ENCODE peak calls at places on chromosomes 6 and 20, in five cellular contexts. One of them, this sample, is unnamed.

GRCh38 chr20:17010181-17010580 is 216.7 kb upstream of the PCSK2 start:
- DNase-seq in fibroblast of lung: no peak
- DNase-seq in AG04450: no peak
- DNase-seq in tibial nerve: no peak
- DNase-seq in cardiac fibroblast: no peak
- DNase-seq in this sample: no peak

GRCh38 chr20:39851459-39851858 is 837.6 kb downstream of the MAFB start:
- DNase-seq in fibroblast of lung: peak
- DNase-seq in AG04450: peak
- DNase-seq in tibial nerve: no peak
- DNase-seq in cardiac fibroblast: no peak
- DNase-seq in this sample: no peak

GRCh38 chr6:44533221-44533820 is 145.8 kb downstream of the CDC5L start:
- DNase-seq in fibroblast of lung: no peak
- DNase-seq in AG04450: no peak
- DNase-seq in tibial nerve: no peak
- DNase-seq in cardiac fibroblast: no peak
- DNase-seq in this sample: no peak

GRCh38 chr6:137874204-137875001 is 7.3 kb downstream of the TNFAIP3 start:
- DNase-seq in fibroblast of lung: no peak
- DNase-seq in AG04450: no peak
- DNase-seq in tibial nerve: no peak
- DNase-seq in cardiac fibroblast: no peak
- DNase-seq in this sample: no peak

GRCh38 chr6:101195581-101195980 is 197.9 kb upstream of the GRIK2 start:
- DNase-seq in fibroblast of lung: peak
- DNase-seq in AG04450: no peak
- DNase-seq in tibial nerve: no peak
- DNase-seq in cardiac fibroblast: peak
- DNase-seq in this sample: no peak

GRCh38 chr6:144007779-144008500 is at the start of gene PLAGL1:
- DNase-seq in fibroblast of lung: peak
- DNase-seq in AG04450: peak
- DNase-seq in tibial nerve: peak
- DNase-seq in cardiac fibroblast: peak
- DNase-seq in this sample: peak

GRCh38 chr6:124870611-124871201 is 91.5 kb upstream of the RNF217 start:
- DNase-seq in fibroblast of lung: peak
- DNase-seq in AG04450: peak
- DNase-seq in tibial nerve: no peak
- DNase-seq in cardiac fibroblast: peak
- DNase-seq in this sample: no peak

GRCh38 chr6:11434565-11435326 is 102.8 kb upstream of the TMEM170B start:
- DNase-seq in fibroblast of lung: peak
- DNase-seq in AG04450: peak
- DNase-seq in tibial nerve: no peak
- DNase-seq in cardiac fibroblast: peak
- DNase-seq in this sample: no peak

GRCh38 chr6:138234363-138234762 is 16.1 kb upstream of the PBOV1 start:
- DNase-seq in fibroblast of lung: peak
- DNase-seq in AG04450: no peak
- DNase-seq in tibial nerve: no peak
- DNase-seq in cardiac fibroblast: no peak
- DNase-seq in this sample: no peak

GRCh38 chr6:111992851-111993250 is 61.1 kb upstream of the CCN6 start:
- DNase-seq in fibroblast of lung: no peak
- DNase-seq in AG04450: no peak
- DNase-seq in tibial nerve: no peak
- DNase-seq in cardiac fibroblast: no peak
- DNase-seq in this sample: no peak

GRCh38 chr6:90068264-90068663 is 174.0 kb downstream of the GJA10 start:
- DNase-seq in fibroblast of lung: peak
- DNase-seq in AG04450: no peak
- DNase-seq in tibial nerve: no peak
- DNase-seq in cardiac fibroblast: peak
- DNase-seq in this sample: no peak

GRCh38 chr6:96246563-96246962 is 230.8 kb downstream of the FUT9 start:
- DNase-seq in fibroblast of lung: peak
- DNase-seq in AG04450: no peak
- DNase-seq in tibial nerve: no peak
- DNase-seq in cardiac fibroblast: no peak
- DNase-seq in this sample: no peak

GRCh38 chr20:7264137-7264536 is 496.7 kb downstream of the BMP2 start:
- DNase-seq in fibroblast of lung: no peak
- DNase-seq in AG04450: no peak
- DNase-seq in tibial nerve: no peak
- DNase-seq in cardiac fibroblast: no peak
- DNase-seq in this sample: no peak

GRCh38 chr20:53331151-53331973 is 262.3 kb downstream of the ZNF217 start:
- DNase-seq in fibroblast of lung: peak
- DNase-seq in AG04450: no peak
- DNase-seq in tibial nerve: no peak
- DNase-seq in cardiac fibroblast: peak
- DNase-seq in this sample: no peak

GRCh38 chr6:6844451-6844974 is 256.0 kb downstream of the LY86 start:
- DNase-seq in fibroblast of lung: no peak
- DNase-seq in AG04450: no peak
- DNase-seq in tibial nerve: no peak
- DNase-seq in cardiac fibroblast: no peak
- DNase-seq in this sample: no peak

GRCh38 chr6:26457796-26458688 is at the start of gene BTN2A1:
- DNase-seq in fibroblast of lung: peak
- DNase-seq in AG04450: peak
- DNase-seq in tibial nerve: peak
- DNase-seq in cardiac fibroblast: peak
- DNase-seq in this sample: peak
- TF ChIP-seq CTCF in fibroblast of lung: no peak
- TF ChIP-seq CTCF in AG04450: no peak
- TF ChIP-seq CTCF in tibial nerve: no peak
- TF ChIP-seq CTCF in cardiac fibroblast: no peak
- TF ChIP-seq CTCF in this sample: no peak

DNA sequence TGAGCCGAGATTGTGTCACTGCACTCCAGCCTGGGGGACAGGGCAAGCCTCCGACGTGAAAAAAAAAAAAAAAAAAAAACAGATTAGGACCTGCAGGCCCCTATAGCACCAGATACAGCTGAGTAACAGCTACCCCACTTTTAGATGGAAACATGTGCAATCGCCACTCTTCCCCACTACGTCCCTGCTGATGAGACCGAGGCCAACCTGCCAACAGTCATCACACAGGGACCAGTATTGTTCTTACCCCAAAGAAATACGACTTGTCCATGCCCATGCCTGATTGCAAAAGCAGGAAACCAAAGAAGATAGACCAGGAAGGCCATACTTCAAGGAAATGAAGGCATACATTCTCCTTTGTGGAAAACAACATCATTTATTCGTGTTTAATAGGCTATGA is 45.8 kb downstream of the ZMYND8 start:
- DNase-seq in fibroblast of lung: no peak
- DNase-seq in AG04450: no peak
- DNase-seq in tibial nerve: no peak
- DNase-seq in cardiac fibroblast: no peak
- DNase-seq in this sample: no peak
- TF ChIP-seq CTCF in fibroblast of lung: no peak
- TF ChIP-seq CTCF in AG04450: no peak
- TF ChIP-seq CTCF in tibial nerve: no peak
- TF ChIP-seq CTCF in cardiac fibroblast: no peak
- TF ChIP-seq CTCF in this sample: no peak

DNA sequence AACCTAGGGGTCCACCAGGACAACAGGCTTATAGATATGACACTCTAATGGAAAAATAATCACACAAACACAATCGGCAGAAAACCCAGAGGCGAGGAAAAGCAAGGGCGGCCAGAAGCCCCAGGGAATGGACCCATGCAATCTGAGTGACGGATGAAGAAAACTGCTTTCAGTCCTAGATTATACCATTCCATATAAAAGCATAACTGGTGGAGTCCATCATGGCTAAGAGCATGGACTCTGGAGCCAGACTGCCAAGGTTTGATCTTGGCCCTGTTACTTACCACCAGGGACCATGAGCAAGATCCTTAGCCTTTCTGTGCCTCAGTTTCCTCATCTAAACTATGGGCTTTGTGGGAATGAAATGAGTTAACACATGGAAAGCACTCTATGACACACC is 3.7 kb downstream of the SLC22A16 start:
- DNase-seq in fibroblast of lung: no peak
- DNase-seq in AG04450: no peak
- DNase-seq in tibial nerve: no peak
- DNase-seq in cardiac fibroblast: no peak
- DNase-seq in this sample: no peak
- TF ChIP-seq CTCF in fibroblast of lung: no peak
- TF ChIP-seq CTCF in AG04450: no peak
- TF ChIP-seq CTCF in tibial nerve: no peak
- TF ChIP-seq CTCF in cardiac fibroblast: no peak
- TF ChIP-seq CTCF in this sample: no peak

DNA sequence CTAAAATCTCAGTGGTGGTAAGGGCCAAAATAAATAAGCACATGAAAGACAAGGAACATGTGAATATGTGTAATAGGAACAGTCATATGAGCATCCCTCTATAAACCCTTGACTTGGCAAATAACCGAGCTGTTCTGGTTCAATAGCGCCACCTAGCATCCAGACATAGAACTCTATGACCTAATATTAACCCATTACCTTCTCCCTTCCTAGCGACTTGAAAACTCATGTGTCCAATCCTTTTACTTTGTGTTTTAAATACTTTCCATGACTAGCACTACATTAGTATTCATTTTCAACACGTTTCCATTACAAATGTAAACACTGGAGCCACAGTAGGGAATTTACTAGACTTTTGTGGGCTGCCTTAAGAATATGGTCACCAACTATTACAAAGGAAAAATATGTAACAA is 279.7 kb downstream of the UST start:
- DNase-seq in fibroblast of lung: peak
- DNase-seq in AG04450: peak
- DNase-seq in tibial nerve: no peak
- DNase-seq in cardiac fibroblast: peak
- DNase-seq in this sample: peak
- TF ChIP-seq CTCF in fibroblast of lung: peak
- TF ChIP-seq CTCF in AG04450: peak
- TF ChIP-seq CTCF in tibial nerve: peak
- TF ChIP-seq CTCF in cardiac fibroblast: peak
- TF ChIP-seq CTCF in this sample: peak

GRCh38 chr6:1479095-1479494 is 89.7 kb downstream of the FOXF2 start:
- DNase-seq in fibroblast of lung: peak
- DNase-seq in AG04450: no peak
- DNase-seq in tibial nerve: no peak
- DNase-seq in cardiac fibroblast: peak
- DNase-seq in this sample: no peak
- TF ChIP-seq CTCF in fibroblast of lung: peak
- TF ChIP-seq CTCF in AG04450: peak
- TF ChIP-seq CTCF in tibial nerve: no peak
- TF ChIP-seq CTCF in cardiac fibroblast: peak
- TF ChIP-seq CTCF in this sample: no peak

DNA sequence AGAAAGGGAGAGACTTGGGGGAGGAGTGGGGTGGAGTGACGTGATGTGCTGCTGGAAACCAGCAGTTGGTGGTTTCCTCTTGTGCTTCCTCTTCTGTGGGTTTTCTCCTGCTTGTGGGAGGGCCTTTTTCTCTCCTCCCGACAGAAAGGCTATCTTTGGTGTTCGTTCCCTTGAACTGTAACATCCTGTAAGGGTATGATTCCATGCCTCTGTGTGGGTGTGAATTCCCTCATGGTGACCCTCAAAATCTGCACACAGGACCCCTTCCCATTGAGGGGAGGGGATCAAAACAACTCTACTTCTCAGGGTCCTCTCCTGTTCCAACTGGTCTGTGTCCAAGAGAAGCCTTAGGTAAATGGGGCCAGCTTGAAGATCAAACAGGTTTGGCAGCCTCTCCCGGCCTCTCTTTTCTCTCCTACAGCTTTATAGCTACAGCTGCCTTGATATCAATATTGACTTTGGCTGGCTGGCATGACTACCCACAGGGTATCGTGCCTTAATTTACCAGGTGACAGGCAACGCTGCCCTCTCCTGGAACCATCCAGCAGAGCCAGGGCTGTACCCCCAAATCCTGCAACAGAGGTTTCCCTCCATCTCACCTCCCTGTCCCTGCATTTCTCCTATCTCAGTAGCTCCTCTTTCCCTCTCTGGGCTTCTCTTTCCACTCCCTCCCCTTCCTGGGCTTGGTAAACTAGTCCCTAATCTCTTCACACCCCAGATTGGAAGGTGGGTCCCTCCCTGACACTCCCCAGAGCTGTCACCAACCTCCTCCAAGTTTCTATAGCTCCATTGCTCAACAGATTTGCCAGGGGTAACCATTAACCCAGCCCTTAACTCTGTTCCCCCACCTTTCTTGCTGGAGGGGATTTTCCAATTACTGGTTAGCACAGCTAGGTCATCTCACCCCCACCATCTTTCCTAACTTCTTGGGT is 1.5 kb upstream of the MSH5 start:
- DNase-seq in fibroblast of lung: peak
- DNase-seq in AG04450: peak
- DNase-seq in tibial nerve: no peak
- DNase-seq in cardiac fibroblast: peak
- DNase-seq in this sample: no peak
- TF ChIP-seq CTCF in fibroblast of lung: peak
- TF ChIP-seq CTCF in AG04450: peak
- TF ChIP-seq CTCF in tibial nerve: no peak
- TF ChIP-seq CTCF in cardiac fibroblast: peak
- TF ChIP-seq CTCF in this sample: peak

GRCh38 chr20:36305602-36306556 is at the start of gene DLGAP4:
- DNase-seq in fibroblast of lung: no peak
- DNase-seq in AG04450: no peak
- DNase-seq in tibial nerve: no peak
- DNase-seq in cardiac fibroblast: no peak
- DNase-seq in this sample: no peak
- TF ChIP-seq CTCF in fibroblast of lung: no peak
- TF ChIP-seq CTCF in AG04450: no peak
- TF ChIP-seq CTCF in tibial nerve: no peak
- TF ChIP-seq CTCF in cardiac fibroblast: no peak
- TF ChIP-seq CTCF in this sample: no peak

GRCh38 chr6:163449076-163449475 is 34.6 kb downstream of the QKI start:
- DNase-seq in fibroblast of lung: no peak
- DNase-seq in AG04450: no peak
- DNase-seq in tibial nerve: no peak
- DNase-seq in cardiac fibroblast: no peak
- DNase-seq in this sample: no peak

GRCh38 chr6:163438940-163439335 is 24.4 kb downstream of the QKI start:
- DNase-seq in fibroblast of lung: peak
- DNase-seq in AG04450: no peak
- DNase-seq in tibial nerve: peak
- DNase-seq in cardiac fibroblast: no peak
- DNase-seq in this sample: no peak

GRCh38 chr6:163442336-163442735 is 27.8 kb downstream of the QKI start:
- DNase-seq in fibroblast of lung: no peak
- DNase-seq in AG04450: no peak
- DNase-seq in tibial nerve: no peak
- DNase-seq in cardiac fibroblast: no peak
- DNase-seq in this sample: no peak

GRCh38 chr6:163446529-163446928 is 32.0 kb downstream of the QKI start:
- DNase-seq in fibroblast of lung: no peak
- DNase-seq in AG04450: no peak
- DNase-seq in tibial nerve: no peak
- DNase-seq in cardiac fibroblast: no peak
- DNase-seq in this sample: no peak

GRCh38 chr6:163443985-163444553 is 29.6 kb downstream of the QKI start:
- DNase-seq in fibroblast of lung: no peak
- DNase-seq in AG04450: no peak
- DNase-seq in tibial nerve: no peak
- DNase-seq in cardiac fibroblast: no peak
- DNase-seq in this sample: no peak
- TF ChIP-seq CTCF in fibroblast of lung: no peak
- TF ChIP-seq CTCF in AG04450: peak
- TF ChIP-seq CTCF in tibial nerve: no peak
- TF ChIP-seq CTCF in cardiac fibroblast: no peak
- TF ChIP-seq CTCF in this sample: no peak

This sample was measured in neural crest cell.